ENCODE peak calls at places on chromosomes 2 and 18, in ten cellular contexts. D, L, I, T, U, S, W, A, R and F are unnamed samples.

GRCh38 chr2:45637440-45637839 is 14.0 kb upstream of the PRKCE start:
- DNase-seq in D (peak), L (no peak), I (peak), T (peak), U (no peak), S (no peak), W (peak), A (no peak), R (no peak), F (peak)

GRCh38 chr18:31553800-31554199 is 37.9 kb upstream of the TTR start:
- DNase-seq in D (peak), L (no peak), I (no peak), T (no peak), U (no peak), S (no peak), W (peak), A (no peak), R (no peak), F (no peak)

GRCh38 chr2:46669996-46670793 is 190.8 kb downstream of the TMEM247 start:
- DNase-seq in D (peak), L (no peak), I (peak), T (no peak), U (no peak), S (no peak), W (peak), A (no peak), R (no peak), F (no peak)

GRCh38 chr2:101793277-101793969 is 95.9 kb downstream of the MAP4K4 start:
- DNase-seq in D (no peak), L (no peak), I (peak), T (no peak), U (no peak), S (no peak), W (peak), A (peak), R (peak), F (no peak)

GRCh38 chr2:42256502-42256901 is 87.3 kb downstream of the EML4 start:
- DNase-seq in D (no peak), L (no peak), I (peak), T (peak), U (no peak), S (no peak), W (no peak), A (no peak), R (no peak), F (no peak)

GRCh38 chr18:49459404-49460171 is 857 bp downstream of the DYM start:
- DNase-seq in D (peak), L (no peak), I (no peak), T (peak), U (no peak), S (no peak), W (peak), A (peak), R (peak), F (no peak)

GRCh38 chr2:3517948-3518495 is 1.3 kb downstream of the ADI1 start:
- DNase-seq in D (peak), L (no peak), I (no peak), T (peak), U (no peak), S (no peak), W (no peak), A (no peak), R (no peak), F (no peak)

GRCh38 chr2:161031516-161031915 is 128.7 kb upstream of the TANK start:
- DNase-seq in D (no peak), L (no peak), I (no peak), T (no peak), U (no peak), S (no peak), W (no peak), A (peak), R (no peak), F (no peak)

GRCh38 chr18:74832999-74833398 is 235.3 kb downstream of the ZNF407 start:
- DNase-seq in D (no peak), L (no peak), I (no peak), T (no peak), U (no peak), S (no peak), W (no peak), A (no peak), R (no peak), F (no peak)

GRCh38 chr2:46666044-46666662 is 186.8 kb downstream of the TMEM247 start:
- DNase-seq in D (no peak), L (no peak), I (peak), T (no peak), U (no peak), S (peak), W (no peak), A (no peak), R (no peak), F (no peak)

GRCh38 chr2:43331428-43331827 is 105.0 kb upstream of the ZFP36L2 start:
- DNase-seq in D (no peak), L (no peak), I (peak), T (peak), U (no peak), S (no peak), W (no peak), A (no peak), R (no peak), F (no peak)

GRCh38 chr2:233418052-233418760 is 63.9 kb downstream of the DGKD start:
- DNase-seq in D (peak), L (no peak), I (no peak), T (peak), U (no peak), S (no peak), W (no peak), A (no peak), R (no peak), F (no peak)

GRCh38 chr2:112773510-112773909 is 9.1 kb upstream of the CKAP2L start:
- DNase-seq in D (no peak), L (no peak), I (no peak), T (no peak), U (no peak), S (no peak), W (no peak), A (no peak), R (no peak), F (no peak)

GRCh38 chr2:10340593-10340975 is 37.9 kb downstream of the HPCAL1 start:
- DNase-seq in D (no peak), L (no peak), I (no peak), T (no peak), U (no peak), S (no peak), W (no peak), A (peak), R (no peak), F (no peak)

GRCh38 chr18:13558132-13558531 is 168.2 kb downstream of the FAM210A start:
- DNase-seq in D (peak), L (no peak), I (peak), T (peak), U (no peak), S (no peak), W (peak), A (peak), R (peak), F (no peak)

DNA sequence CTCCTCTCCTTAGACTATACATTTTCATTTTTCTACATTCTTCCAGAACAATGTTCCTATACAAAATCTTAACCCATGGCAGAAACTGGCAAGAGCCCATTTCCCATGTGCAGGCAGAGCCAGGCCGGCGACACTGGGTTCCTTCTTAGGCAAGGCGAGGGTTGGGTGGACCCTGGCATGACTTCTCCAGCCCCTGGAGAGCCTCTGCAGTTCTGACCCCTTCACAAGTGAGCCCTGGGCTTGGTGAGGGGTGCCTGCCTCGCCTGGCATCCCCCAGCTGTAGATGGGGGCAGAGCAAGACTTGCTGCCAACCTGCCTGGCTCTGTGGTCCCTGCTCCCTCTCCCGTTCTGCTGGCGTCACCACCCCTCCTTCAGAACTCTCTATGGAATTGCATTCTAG is 5.0 kb downstream of the GYPC start:
- DNase-seq in D (no peak), L (no peak), I (no peak), T (no peak), U (no peak), S (no peak), W (no peak), A (no peak), R (no peak), F (no peak)
- H3K27ac ChIP-seq in D (no peak), L (no peak), I (no peak), T (no peak), U (peak), S (no peak), W (no peak), A (no peak), R (no peak), F (no peak)

GRCh38 chr2:145064476-145064875 is 544.6 kb upstream of the ZEB2 start:
- DNase-seq in D (no peak), L (no peak), I (peak), T (no peak), U (no peak), S (no peak), W (no peak), A (no peak), R (no peak), F (no peak)

GRCh38 chr2:145065278-145065677 is 545.4 kb upstream of the ZEB2 start:
- DNase-seq in D (no peak), L (no peak), I (no peak), T (no peak), U (no peak), S (no peak), W (no peak), A (no peak), R (no peak), F (no peak)

GRCh38 chr2:145066795-145067194 is 546.9 kb upstream of the ZEB2 start:
- DNase-seq in D (no peak), L (no peak), I (no peak), T (no peak), U (no peak), S (no peak), W (peak), A (no peak), R (no peak), F (no peak)

GRCh38 chr2:145067631-145068030 is 547.7 kb upstream of the ZEB2 start:
- DNase-seq in D (no peak), L (no peak), I (no peak), T (no peak), U (no peak), S (no peak), W (no peak), A (no peak), R (no peak), F (no peak)

DNA sequence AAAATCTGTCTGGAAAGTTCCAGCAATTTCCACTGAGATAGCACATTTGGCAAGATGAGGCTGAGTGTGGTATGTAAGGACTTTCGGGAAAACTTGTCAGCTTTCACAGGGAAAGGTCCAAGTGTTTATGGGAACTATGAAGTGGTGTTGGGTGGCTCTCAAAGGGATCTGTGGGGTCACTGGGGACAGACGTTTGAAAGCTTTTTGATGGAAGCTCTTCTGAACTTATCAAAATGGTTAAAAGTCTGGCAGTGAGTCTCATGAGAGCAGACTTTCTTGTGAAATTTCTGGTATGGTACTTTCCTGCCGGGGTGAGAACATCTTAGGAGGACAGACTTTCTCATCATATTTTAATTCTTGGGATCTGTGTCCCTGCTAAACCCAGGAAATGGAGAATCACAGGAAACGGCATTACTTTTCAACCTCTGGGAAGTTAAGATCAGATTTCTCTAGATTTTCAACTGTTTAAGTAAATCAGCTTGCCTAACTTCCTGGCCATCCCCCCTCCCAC is 546.3 kb upstream of the ZEB2 start:
- DNase-seq in D (no peak), L (no peak), I (peak), T (no peak), U (no peak), S (no peak), W (peak), A (no peak), R (no peak), F (no peak)
- H3K27ac ChIP-seq in D (no peak), L (no peak), I (no peak), T (no peak), U (peak), S (peak), W (peak), A (no peak), R (no peak), F (no peak)

DNA sequence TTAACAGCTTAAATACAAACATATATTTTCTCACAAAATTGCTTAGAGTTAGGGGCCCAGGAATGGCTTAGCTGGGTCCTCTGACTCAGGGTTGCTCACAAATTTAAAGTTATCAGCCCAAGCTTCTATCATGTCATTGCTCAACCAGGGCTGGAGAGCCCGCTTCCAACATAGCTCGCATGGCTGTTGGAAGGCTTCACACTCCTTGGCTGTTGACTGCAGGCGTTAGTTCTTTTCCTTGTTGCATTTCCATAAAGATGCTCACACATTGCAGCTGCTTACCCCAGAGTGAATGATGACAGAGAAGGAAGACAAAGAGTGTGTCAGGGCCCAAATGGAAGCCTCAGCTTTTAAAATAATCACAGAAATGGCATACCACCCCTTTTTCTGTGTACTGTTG is 62.9 kb upstream of the TFPI start:
- DNase-seq in D (no peak), L (no peak), I (no peak), T (no peak), U (no peak), S (no peak), W (no peak), A (no peak), R (no peak), F (no peak)
- H3K27ac ChIP-seq in D (no peak), L (no peak), I (no peak), T (no peak), U (no peak), S (no peak), W (no peak), A (no peak), R (no peak), F (no peak)

GRCh38 chr2:235007664-235008457 is 56.0 kb downstream of the SH3BP4 start:
- DNase-seq in D (no peak), L (no peak), I (no peak), T (no peak), U (no peak), S (peak), W (no peak), A (no peak), R (no peak), F (no peak)

GRCh38 chr2:235006986-235007385 is 55.2 kb downstream of the SH3BP4 start:
- DNase-seq in D (no peak), L (no peak), I (no peak), T (no peak), U (no peak), S (peak), W (no peak), A (no peak), R (no peak), F (no peak)

GRCh38 chr2:235010117-235010729 is 58.4 kb downstream of the SH3BP4 start:
- DNase-seq in D (no peak), L (no peak), I (no peak), T (no peak), U (no peak), S (peak), W (no peak), A (no peak), R (no peak), F (no peak)

GRCh38 chr2:235008584-235009044 is 56.8 kb downstream of the SH3BP4 start:
- DNase-seq in D (peak), L (no peak), I (no peak), T (no peak), U (no peak), S (peak), W (peak), A (peak), R (no peak), F (peak)

DNA sequence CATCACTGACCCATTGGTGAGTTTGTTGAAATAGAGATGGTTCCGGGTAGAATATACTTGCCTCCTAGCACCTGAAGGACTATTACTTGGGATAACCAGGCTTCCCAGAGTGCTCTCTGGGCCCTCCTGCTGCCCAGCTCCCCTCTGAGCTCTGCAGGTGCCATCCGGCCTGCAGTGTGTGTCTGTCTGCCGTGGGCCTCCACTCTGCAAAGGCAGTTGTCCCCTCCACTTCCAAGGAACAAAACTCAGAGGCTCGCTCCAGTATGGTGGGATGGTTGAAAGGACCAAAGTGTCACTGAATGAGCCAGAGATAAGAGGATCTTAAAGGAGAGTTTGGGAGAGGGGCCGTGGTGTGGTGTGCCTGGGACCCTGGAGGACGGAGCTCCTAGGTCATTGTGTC is 57.3 kb downstream of the SH3BP4 start:
- DNase-seq in D (no peak), L (no peak), I (no peak), T (no peak), U (no peak), S (peak), W (no peak), A (no peak), R (no peak), F (no peak)
- H3K27ac ChIP-seq in D (peak), L (no peak), I (no peak), T (no peak), U (no peak), S (peak), W (no peak), A (no peak), R (no peak), F (peak)

DNA sequence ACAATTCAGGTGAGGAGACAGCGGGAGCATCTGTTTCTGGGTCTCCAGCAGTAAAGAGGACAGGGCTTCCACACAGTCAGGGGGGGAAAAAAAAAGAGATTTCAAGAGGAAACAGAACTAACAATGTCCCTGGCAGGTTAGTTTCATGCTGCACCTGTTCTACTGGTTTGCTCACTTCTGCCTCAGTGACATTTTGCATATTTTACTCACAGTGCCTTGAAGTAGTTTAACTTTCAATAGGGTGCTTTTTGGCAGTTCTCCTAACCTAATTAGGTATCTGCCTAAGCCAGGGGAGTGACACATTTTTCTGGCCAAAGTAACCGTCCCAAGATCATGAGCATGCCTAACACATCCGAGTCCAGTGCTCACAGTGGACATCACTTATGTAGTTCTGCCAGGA is 109.0 kb upstream of the ALK start:
- DNase-seq in D (peak), L (no peak), I (no peak), T (no peak), U (no peak), S (no peak), W (no peak), A (peak), R (no peak), F (peak)
- H3K27ac ChIP-seq in D (peak), L (no peak), I (no peak), T (no peak), U (no peak), S (no peak), W (no peak), A (no peak), R (no peak), F (no peak)

GRCh38 chr2:222707689-222708273 is 36.3 kb downstream of the MOGAT1 start:
- DNase-seq in D (peak), L (no peak), I (peak), T (peak), U (no peak), S (no peak), W (peak), A (peak), R (no peak), F (peak)
- H3K27ac ChIP-seq in D (peak), L (no peak), I (peak), T (peak), U (no peak), S (no peak), W (peak), A (no peak), R (no peak), F (peak)

GRCh38 chr2:128722469-128722868 is 403.8 kb upstream of the HS6ST1 start:
- DNase-seq in D (no peak), L (no peak), I (no peak), T (no peak), U (no peak), S (no peak), W (no peak), A (no peak), R (no peak), F (no peak)

GRCh38 chr2:128717758-128718710 is 399.4 kb upstream of the HS6ST1 start:
- DNase-seq in D (no peak), L (no peak), I (peak), T (no peak), U (no peak), S (no peak), W (no peak), A (no peak), R (no peak), F (no peak)

GRCh38 chr2:128716371-128716770 is 397.7 kb upstream of the HS6ST1 start:
- DNase-seq in D (no peak), L (no peak), I (no peak), T (no peak), U (no peak), S (no peak), W (no peak), A (no peak), R (no peak), F (no peak)

GRCh38 chr2:128724547-128724946 is 405.9 kb upstream of the HS6ST1 start:
- DNase-seq in D (no peak), L (no peak), I (no peak), T (no peak), U (no peak), S (no peak), W (no peak), A (no peak), R (no peak), F (no peak)

DNA sequence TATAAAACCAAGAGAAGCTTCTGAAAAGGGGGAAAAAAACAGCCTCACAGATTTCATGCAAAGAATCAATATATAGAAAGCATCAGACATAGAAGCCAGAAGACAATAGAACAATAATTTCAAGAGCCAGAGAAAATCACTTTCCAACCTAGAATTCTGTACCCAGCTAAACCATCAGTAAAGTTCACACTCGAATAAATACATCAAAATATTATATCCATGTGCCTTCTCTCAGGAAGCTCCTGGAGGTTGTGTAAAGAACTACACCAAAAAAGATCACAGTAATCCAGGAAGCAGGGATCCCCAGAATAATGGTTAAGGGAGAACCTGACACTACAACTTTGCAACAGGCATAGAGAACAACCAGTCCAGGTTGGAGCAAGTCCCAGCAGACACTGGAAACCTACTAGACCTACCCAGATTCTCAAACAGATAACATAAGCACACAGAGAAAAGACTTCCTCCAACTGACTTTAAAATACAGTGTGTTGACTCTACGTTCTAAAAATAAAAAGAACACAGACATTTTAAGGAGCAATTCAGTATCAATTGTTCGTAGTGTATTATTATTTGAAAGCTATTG is 401.9 kb upstream of the HS6ST1 start:
- DNase-seq in D (peak), L (no peak), I (no peak), T (no peak), U (no peak), S (no peak), W (peak), A (no peak), R (no peak), F (no peak)
- H3K27ac ChIP-seq in D (no peak), L (no peak), I (no peak), T (no peak), U (no peak), S (no peak), W (no peak), A (no peak), R (no peak), F (no peak)

DNA sequence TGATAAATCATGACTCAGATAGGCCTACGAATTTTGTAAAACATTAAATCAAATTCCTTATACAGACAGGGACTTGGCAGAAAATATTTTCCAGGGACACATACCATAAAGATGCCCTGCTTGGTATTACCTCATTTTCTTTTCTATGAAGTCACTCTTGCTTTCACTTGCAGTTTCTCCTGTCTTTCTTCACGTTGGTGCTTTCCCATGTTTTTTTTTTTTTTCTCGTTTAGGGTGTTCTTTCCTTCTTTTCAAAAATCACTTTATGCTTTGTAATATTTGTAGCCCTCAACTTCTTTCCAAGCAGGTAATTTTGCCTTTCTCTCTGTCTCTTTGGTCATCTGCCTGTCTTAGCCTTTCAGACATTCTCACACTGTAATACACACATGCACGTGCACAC is 40.7 kb downstream of the CDC42EP3 start:
- DNase-seq in D (no peak), L (no peak), I (no peak), T (no peak), U (no peak), S (no peak), W (no peak), A (no peak), R (no peak), F (no peak)
- H3K27ac ChIP-seq in D (no peak), L (no peak), I (no peak), T (no peak), U (no peak), S (no peak), W (peak), A (no peak), R (no peak), F (no peak)